ENCODE peak calls at places on chromosomes 1 and 21, in five cellular contexts. One of them, this sample, is unnamed.

GRCh38 chr1:117788014-117788413 is 141.4 kb downstream of the GDAP2 start:
- DNase-seq in spleen: no peak
- DNase-seq in tibial artery: no peak
- DNase-seq in mucosa of descending colon: no peak
- DNase-seq in tibial nerve: no peak
- DNase-seq in this sample: no peak

GRCh38 chr1:19918057-19918456 is 5.4 kb downstream of the PLA2G2E start:
- DNase-seq in spleen: peak; percentile 89
- DNase-seq in mucosa of descending colon: peak; percentile 95
- DNase-seq in tibial nerve: peak; percentile 71
- DNase-seq in tibial artery: peak; percentile 85
- DNase-seq in this sample: peak; percentile 89

GRCh38 chr1:182998482-182998881 is 24.7 kb upstream of the LAMC1 start:
- DNase-seq in tibial nerve: no peak
- DNase-seq in tibial artery: no peak
- DNase-seq in spleen: no peak
- DNase-seq in mucosa of descending colon: no peak
- DNase-seq in this sample: no peak

GRCh38 chr1:22749919-22750670 is 39.5 kb downstream of the EPHB2 start:
- DNase-seq in mucosa of descending colon: peak; percentile 37
- DNase-seq in tibial artery: peak; percentile 77
- DNase-seq in tibial nerve: no peak
- DNase-seq in spleen: no peak
- DNase-seq in this sample: peak; percentile 87

GRCh38 chr1:30322859-30323257 is 400.5 kb downstream of the MATN1 start:
- DNase-seq in tibial artery: peak; percentile 23
- DNase-seq in spleen: no peak
- DNase-seq in tibial nerve: no peak
- DNase-seq in mucosa of descending colon: no peak
- DNase-seq in this sample: no peak

GRCh38 chr21:42237577-42237976 is 18.6 kb downstream of the ABCG1 start:
- DNase-seq in tibial nerve: no peak
- DNase-seq in spleen: no peak
- DNase-seq in mucosa of descending colon: no peak
- DNase-seq in tibial artery: no peak
- DNase-seq in this sample: no peak

GRCh38 chr1:38420666-38421065 is 374.1 kb upstream of the POU3F1 start:
- DNase-seq in tibial artery: no peak
- DNase-seq in mucosa of descending colon: no peak
- DNase-seq in spleen: no peak
- DNase-seq in tibial nerve: no peak
- DNase-seq in this sample: no peak

GRCh38 chr1:73854527-73854926 is 343.4 kb downstream of the LRRIQ3 start:
- DNase-seq in spleen: no peak
- DNase-seq in tibial artery: no peak
- DNase-seq in tibial nerve: no peak
- DNase-seq in mucosa of descending colon: no peak
- DNase-seq in this sample: no peak

GRCh38 chr1:58702766-58703165 is 2.9 kb upstream of the MYSM1 start:
- DNase-seq in mucosa of descending colon: no peak
- DNase-seq in tibial artery: no peak
- DNase-seq in spleen: no peak
- DNase-seq in tibial nerve: no peak
- DNase-seq in this sample: no peak

GRCh38 chr1:224082146-224082545 is 31.8 kb upstream of the FBXO28 start:
- DNase-seq in mucosa of descending colon: no peak
- DNase-seq in spleen: no peak
- DNase-seq in tibial nerve: no peak
- DNase-seq in tibial artery: no peak
- DNase-seq in this sample: no peak

GRCh38 chr1:236220473-236220872 is 61.3 kb downstream of the ERO1B start:
- DNase-seq in tibial artery: no peak
- DNase-seq in mucosa of descending colon: no peak
- DNase-seq in spleen: no peak
- DNase-seq in tibial nerve: no peak
- DNase-seq in this sample: no peak

GRCh38 chr1:153760440-153760839 is 14.8 kb upstream of the SLC27A3 start:
- DNase-seq in tibial nerve: no peak
- DNase-seq in tibial artery: no peak
- DNase-seq in mucosa of descending colon: no peak
- DNase-seq in spleen: no peak
- DNase-seq in this sample: peak; percentile 47

GRCh38 chr1:217747156-217747769 is 116.1 kb downstream of the SPATA17 start:
- DNase-seq in tibial artery: no peak
- DNase-seq in mucosa of descending colon: peak; percentile 4
- DNase-seq in spleen: no peak
- DNase-seq in tibial nerve: no peak
- DNase-seq in this sample: peak; percentile 57

GRCh38 chr21:36425286-36425685 is 40.1 kb downstream of the CHAF1B start:
- DNase-seq in spleen: no peak
- DNase-seq in tibial artery: no peak
- DNase-seq in mucosa of descending colon: no peak
- DNase-seq in tibial nerve: no peak
- DNase-seq in this sample: peak; percentile 25

GRCh38 chr1:223487514-223488259 is 94.5 kb downstream of the CCDC185 start:
- DNase-seq in tibial artery: no peak
- DNase-seq in mucosa of descending colon: no peak
- DNase-seq in tibial nerve: no peak
- DNase-seq in spleen: no peak
- DNase-seq in this sample: no peak

GRCh38 chr1:21610027-21610426 is 59.1 kb downstream of the RAP1GAP start:
- DNase-seq in tibial artery: no peak
- DNase-seq in tibial nerve: no peak
- DNase-seq in spleen: no peak
- DNase-seq in mucosa of descending colon: no peak
- DNase-seq in this sample: no peak
- TF ChIP-seq CTCF in tibial artery: no peak
- TF ChIP-seq CTCF in tibial nerve: no peak
- TF ChIP-seq CTCF in spleen: no peak
- TF ChIP-seq CTCF in mucosa of descending colon: no peak
- TF ChIP-seq CTCF in this sample: no peak

DNA sequence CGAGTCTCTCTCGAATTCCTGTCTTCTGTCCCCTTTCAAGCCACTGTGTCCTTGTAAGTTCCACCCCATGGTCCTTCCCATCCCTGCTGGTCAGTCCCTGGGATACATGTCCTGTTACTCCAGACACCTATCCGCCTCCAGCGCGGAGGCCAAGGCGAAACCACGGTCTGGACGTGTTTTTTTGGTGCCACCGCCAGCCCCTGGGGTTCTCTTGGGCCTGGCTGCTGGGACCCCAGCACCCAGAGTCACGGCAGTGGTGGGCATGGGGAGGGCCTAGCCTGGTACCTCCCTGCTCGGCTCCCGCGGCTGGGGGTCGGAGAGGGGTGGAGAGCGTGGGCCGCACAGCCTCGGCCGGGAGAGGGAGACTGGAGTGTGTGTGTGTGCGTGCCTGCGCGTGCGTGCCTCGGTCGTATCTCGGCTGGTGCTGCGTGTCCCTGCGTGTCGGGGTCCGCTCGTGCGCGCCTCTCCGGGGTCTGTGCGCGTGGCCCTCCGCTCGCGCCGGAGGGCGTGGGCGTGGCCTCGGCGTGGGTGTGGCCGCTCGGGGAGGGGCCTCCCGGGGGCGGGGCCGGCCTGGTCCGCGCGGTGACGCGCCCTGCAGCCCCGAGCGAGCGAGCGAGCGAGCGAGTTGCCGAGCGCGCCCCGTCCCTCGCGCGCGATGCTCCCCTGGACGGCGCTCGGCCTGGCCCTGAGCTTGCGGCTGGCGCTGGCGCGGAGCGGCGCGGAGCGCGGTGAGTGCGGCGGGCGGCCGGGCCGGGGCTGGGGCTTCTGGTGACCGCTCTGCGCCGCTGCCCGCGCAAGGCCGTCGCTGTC is at the start of gene VWA1:
- DNase-seq in tibial artery: peak; percentile 73
- DNase-seq in mucosa of descending colon: peak; percentile 84
- DNase-seq in tibial nerve: no peak
- DNase-seq in spleen: peak; percentile 86
- DNase-seq in this sample: peak; percentile 80
- H3K4me1 ChIP-seq in tibial artery: peaks cover 46% of the 10 kb centered on the region
- H3K4me1 ChIP-seq in mucosa of descending colon: peaks cover 63% of the 10 kb centered on the region
- H3K4me1 ChIP-seq in tibial nerve: peaks cover 10% of the 10 kb centered on the region
- H3K4me1 ChIP-seq in spleen: peaks cover 71% of the 10 kb centered on the region
- H3K4me1 ChIP-seq in this sample: peaks cover 48% of the 10 kb centered on the region

DNA sequence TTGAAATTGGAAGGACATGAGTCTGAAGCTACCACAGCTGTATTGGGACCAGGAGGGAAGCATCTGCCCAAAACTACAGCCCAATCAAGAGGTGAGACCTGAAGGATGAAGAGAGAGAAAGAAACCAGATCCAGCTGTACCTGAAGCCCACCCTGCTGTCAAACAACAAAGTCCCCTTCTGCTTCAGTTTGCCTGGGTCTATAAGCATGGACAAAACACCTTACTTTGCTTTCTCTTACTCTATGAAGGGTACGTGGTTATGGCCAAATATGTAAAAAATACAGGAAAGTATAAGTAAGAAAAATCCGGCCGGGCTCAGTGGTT is 26.4 kb downstream of the TOMM20 start:
- DNase-seq in tibial artery: no peak
- DNase-seq in tibial nerve: no peak
- DNase-seq in spleen: no peak
- DNase-seq in mucosa of descending colon: no peak
- DNase-seq in this sample: no peak
- H3K4me3 ChIP-seq in tibial artery: no peak overlapping the region
- H3K4me3 ChIP-seq in tibial nerve: no peak overlapping the region
- H3K4me3 ChIP-seq in spleen: no peak overlapping the region
- H3K4me3 ChIP-seq in mucosa of descending colon: no peak overlapping the region
- H3K4me3 ChIP-seq in this sample: no peak overlapping the region

GRCh38 chr1:231093158-231093922 is 53.3 kb upstream of the FAM89A start:
- DNase-seq in spleen: no peak
- DNase-seq in tibial nerve: no peak
- DNase-seq in tibial artery: no peak
- DNase-seq in mucosa of descending colon: no peak
- DNase-seq in this sample: peak; percentile 42
- TF ChIP-seq CTCF in spleen: no peak
- TF ChIP-seq CTCF in tibial nerve: no peak
- TF ChIP-seq CTCF in tibial artery: no peak
- TF ChIP-seq CTCF in mucosa of descending colon: no peak
- TF ChIP-seq CTCF in this sample: peak; percentile 36